ENCODE peak calls at places on chromosomes 16 and 17, in seven cellular contexts. J is amygdala; U is activated CD8-positive, alpha-beta T cell treated with anti-CD3 and anti-CD28 coated beads for 36 hours; H is Calu3; W is T-helper 2 cell; K is myocyte; S is dorsolateral prefrontal cortex. L is an unnamed sample.

GRCh38 chr16:48284772-48285409 is 37.6 kb upstream of the ABCC11 start:
- DNase-seq in U (no peak), J (no peak), W (peak; percentile 32), H (no peak), S (no peak), K (peak; percentile 71), L (no peak)

GRCh38 chr17:80005360-80006338 is 30.0 kb downstream of the TBC1D16 start:
- DNase-seq in S (no peak), K (peak; percentile 53), U (peak; percentile 66), J (no peak), W (peak; percentile 57), H (peak; percentile 75), L (peak; percentile 97)

GRCh38 chr16:400061-400540 is 1.6 kb upstream of the DECR2 start:
- DNase-seq in W (no peak), H (no peak), S (no peak), U (peak; percentile 10), K (no peak), J (no peak), L (peak; percentile 28)

GRCh38 chr17:60269417-60269816 is 119.6 kb downstream of the CA4 start:
- DNase-seq in H (no peak), S (no peak), W (no peak), U (no peak), J (no peak), K (no peak), L (no peak)

GRCh38 chr17:7835818-7836595 is 2.0 kb downstream of the KDM6B start:
- DNase-seq in W (no peak), U (peak; percentile 70), S (no peak), K (peak; percentile 83), J (peak; percentile 52), H (peak; percentile 46), L (peak; percentile 48)

GRCh38 chr17:74369221-74369620 is 1.9 kb downstream of the GPR142 start:
- DNase-seq in J (no peak), K (no peak), H (no peak), U (peak; percentile 86), W (peak; percentile 68), S (no peak), L (no peak)

GRCh38 chr17:36529121-36529520 is 5.5 kb downstream of the MYO19 start:
- DNase-seq in H (no peak), W (no peak), K (peak; percentile 26), S (no peak), U (no peak), J (no peak), L (peak; percentile 33)

GRCh38 chr17:32487460-32488176 is 825 bp downstream of the CDK5R1 start:
- DNase-seq in S (no peak), W (peak; percentile 22), U (peak; percentile 54), H (no peak), J (no peak), K (peak; percentile 40), L (no peak)

GRCh38 chr17:61422116-61422799 is 22.6 kb downstream of the TBX2 start:
- DNase-seq in U (no peak), H (no peak), W (no peak), K (no peak), J (no peak), S (no peak), L (no peak)

GRCh38 chr17:71412803-71413202 is 708.0 kb upstream of the SOX9 start:
- DNase-seq in H (peak; percentile 55), K (peak; percentile 88), J (no peak), U (no peak), S (no peak), W (no peak), L (peak; percentile 84)

GRCh38 chr17:63698381-63698885 is 1.5 kb downstream of the LIMD2 start:
- DNase-seq in S (no peak), H (no peak), K (no peak), W (peak; percentile 63), U (peak; percentile 66), J (no peak), L (no peak)

GRCh38 chr17:82297280-82297803 is 20.1 kb downstream of the CD7 start:
- DNase-seq in W (peak; percentile 95), H (peak; percentile 57), U (peak; percentile 95), J (peak; percentile 54), S (peak; percentile 78), K (peak; percentile 83), L (peak; percentile 80)